ENCODE peak calls at places on chromosomes 12 and 14, in eight cellular contexts. One of them, this sample, is unnamed.

GRCh38 chr12:120538281-120539156 is 4.4 kb downstream of the RNF10 start:
- DNase-seq in A549: no peak
- DNase-seq in K562: peak
- DNase-seq in GM12878: no peak
- DNase-seq in H1: no peak
- DNase-seq in ovary: no peak
- DNase-seq in sigmoid colon: peak
- DNase-seq in transverse colon: peak
- DNase-seq in this sample: no peak

GRCh38 chr14:106802413-106803364 is 1276.3 kb downstream of the TMEM121 start:
- DNase-seq in sigmoid colon: no peak
- DNase-seq in ovary: no peak
- DNase-seq in transverse colon: peak
- DNase-seq in K562: no peak
- DNase-seq in A549: peak
- DNase-seq in GM12878: no peak
- DNase-seq in H1: no peak
- DNase-seq in this sample: no peak

GRCh38 chr14:71399057-71399487 is 491.8 kb downstream of the PCNX1 start:
- DNase-seq in GM12878: peak
- DNase-seq in K562: no peak
- DNase-seq in sigmoid colon: no peak
- DNase-seq in A549: no peak
- DNase-seq in transverse colon: no peak
- DNase-seq in ovary: no peak
- DNase-seq in H1: no peak
- DNase-seq in this sample: no peak

GRCh38 chr12:11814362-11814761 is 164.9 kb downstream of the ETV6 start:
- DNase-seq in H1: no peak
- DNase-seq in A549: no peak
- DNase-seq in ovary: no peak
- DNase-seq in transverse colon: no peak
- DNase-seq in K562: no peak
- DNase-seq in sigmoid colon: no peak
- DNase-seq in GM12878: no peak
- DNase-seq in this sample: no peak

GRCh38 chr14:70926187-70926830 is 19.1 kb downstream of the PCNX1 start:
- DNase-seq in ovary: no peak
- DNase-seq in H1: no peak
- DNase-seq in GM12878: no peak
- DNase-seq in transverse colon: no peak
- DNase-seq in sigmoid colon: no peak
- DNase-seq in K562: no peak
- DNase-seq in A549: no peak
- DNase-seq in this sample: no peak

GRCh38 chr12:67720383-67720856 is 71.9 kb downstream of the DYRK2 start:
- DNase-seq in GM12878: no peak
- DNase-seq in H1: no peak
- DNase-seq in transverse colon: no peak
- DNase-seq in ovary: no peak
- DNase-seq in K562: no peak
- DNase-seq in sigmoid colon: peak
- DNase-seq in A549: no peak
- DNase-seq in this sample: no peak

GRCh38 chr14:68623828-68624227 is 169.0 kb downstream of the ZFP36L1 start:
- DNase-seq in transverse colon: no peak
- DNase-seq in H1: no peak
- DNase-seq in sigmoid colon: no peak
- DNase-seq in K562: no peak
- DNase-seq in ovary: no peak
- DNase-seq in GM12878: no peak
- DNase-seq in A549: no peak
- DNase-seq in this sample: no peak

GRCh38 chr12:127107744-127108143 is 1159.2 kb upstream of the TMEM132C start:
- DNase-seq in ovary: no peak
- DNase-seq in GM12878: no peak
- DNase-seq in A549: no peak
- DNase-seq in H1: no peak
- DNase-seq in sigmoid colon: no peak
- DNase-seq in K562: no peak
- DNase-seq in transverse colon: no peak
- DNase-seq in this sample: no peak

GRCh38 chr14:90820958-90821357 is 4.7 kb upstream of the TTC7B start:
- DNase-seq in GM12878: no peak
- DNase-seq in sigmoid colon: no peak
- DNase-seq in H1: no peak
- DNase-seq in transverse colon: peak
- DNase-seq in K562: no peak
- DNase-seq in ovary: no peak
- DNase-seq in A549: no peak
- DNase-seq in this sample: no peak

GRCh38 chr12:92208613-92209121 is 63.0 kb upstream of the BTG1 start:
- DNase-seq in A549: peak
- DNase-seq in K562: no peak
- DNase-seq in transverse colon: no peak
- DNase-seq in GM12878: peak
- DNase-seq in H1: no peak
- DNase-seq in sigmoid colon: no peak
- DNase-seq in ovary: no peak
- DNase-seq in this sample: no peak

GRCh38 chr14:31893156-31893813 is 183.8 kb upstream of the ARHGAP5 start:
- DNase-seq in H1: no peak
- DNase-seq in K562: no peak
- DNase-seq in ovary: no peak
- DNase-seq in GM12878: no peak
- DNase-seq in sigmoid colon: no peak
- DNase-seq in A549: no peak
- DNase-seq in transverse colon: no peak
- DNase-seq in this sample: no peak

GRCh38 chr14:99195602-99196309 is 76.2 kb downstream of the BCL11B start:
- DNase-seq in GM12878: no peak
- DNase-seq in A549: no peak
- DNase-seq in transverse colon: no peak
- DNase-seq in K562: no peak
- DNase-seq in ovary: no peak
- DNase-seq in sigmoid colon: no peak
- DNase-seq in H1: no peak
- DNase-seq in this sample: no peak

GRCh38 chr14:53032838-53033390 is 82.1 kb upstream of the FERMT2 start:
- DNase-seq in transverse colon: no peak
- DNase-seq in GM12878: no peak
- DNase-seq in H1: no peak
- DNase-seq in sigmoid colon: no peak
- DNase-seq in K562: no peak
- DNase-seq in A549: no peak
- DNase-seq in ovary: no peak
- DNase-seq in this sample: no peak

GRCh38 chr12:124774462-124775167 is 89.0 kb downstream of the SCARB1 start:
- DNase-seq in GM12878: peak
- DNase-seq in H1: no peak
- DNase-seq in sigmoid colon: peak
- DNase-seq in ovary: peak
- DNase-seq in transverse colon: peak
- DNase-seq in A549: no peak
- DNase-seq in K562: no peak
- DNase-seq in this sample: no peak

GRCh38 chr12:59055204-59055839 is 135.0 kb upstream of the LRIG3 start:
- DNase-seq in A549: peak
- DNase-seq in GM12878: no peak
- DNase-seq in K562: no peak
- DNase-seq in transverse colon: no peak
- DNase-seq in sigmoid colon: no peak
- DNase-seq in H1: no peak
- DNase-seq in ovary: no peak
- DNase-seq in this sample: no peak

GRCh38 chr12:55060470-55060869 is 40.7 kb downstream of the NEUROD4 start:
- DNase-seq in A549: no peak
- DNase-seq in transverse colon: no peak
- DNase-seq in sigmoid colon: no peak
- DNase-seq in K562: peak
- DNase-seq in H1: no peak
- DNase-seq in GM12878: peak
- DNase-seq in ovary: no peak
- DNase-seq in this sample: no peak

DNA sequence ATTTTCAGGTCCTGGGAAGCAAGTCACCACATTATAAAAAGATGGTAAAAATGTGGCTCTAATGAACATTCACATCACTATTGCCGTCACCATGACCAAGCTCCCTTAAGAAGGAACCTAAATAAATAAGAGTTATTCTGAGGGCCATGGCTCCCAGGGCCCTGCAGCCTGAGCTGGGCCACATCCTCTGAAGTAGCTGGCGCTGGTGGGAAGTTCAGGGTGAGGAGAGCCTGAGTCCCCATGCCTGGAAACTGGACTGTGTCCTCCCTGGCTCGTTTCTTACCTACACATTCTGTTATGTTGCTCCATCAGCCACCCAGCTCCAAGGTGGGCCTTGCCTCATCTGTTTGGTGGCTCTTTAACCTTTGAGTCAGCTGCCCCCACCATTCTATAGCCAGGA is 42.5 kb downstream of the TSPAN11 start:
- DNase-seq in GM12878: no peak
- DNase-seq in transverse colon: no peak
- DNase-seq in ovary: no peak
- DNase-seq in K562: no peak
- DNase-seq in sigmoid colon: no peak
- DNase-seq in A549: no peak
- DNase-seq in H1: no peak
- DNase-seq in this sample: no peak
- TF ChIP-seq POLR2A in GM12878: no peak
- TF ChIP-seq POLR2A in transverse colon: no peak
- TF ChIP-seq POLR2A in ovary: no peak
- TF ChIP-seq POLR2A in K562: no peak
- TF ChIP-seq POLR2A in sigmoid colon: no peak
- TF ChIP-seq POLR2A in A549: no peak
- TF ChIP-seq POLR2A in H1: no peak
- TF ChIP-seq POLR2A in this sample: no peak

GRCh38 chr12:123398177-123398916 is 14.4 kb downstream of the KMT5A start:
- DNase-seq in ovary: peak
- DNase-seq in K562: no peak
- DNase-seq in H1: no peak
- DNase-seq in A549: no peak
- DNase-seq in transverse colon: peak
- DNase-seq in sigmoid colon: peak
- DNase-seq in GM12878: no peak
- DNase-seq in this sample: no peak
- TF ChIP-seq EP300 in ovary: no peak
- TF ChIP-seq EP300 in K562: no peak
- TF ChIP-seq EP300 in H1: no peak
- TF ChIP-seq EP300 in A549: no peak
- TF ChIP-seq EP300 in transverse colon: no peak
- TF ChIP-seq EP300 in sigmoid colon: no peak
- TF ChIP-seq EP300 in GM12878: no peak
- TF ChIP-seq EP300 in this sample: no peak

DNA sequence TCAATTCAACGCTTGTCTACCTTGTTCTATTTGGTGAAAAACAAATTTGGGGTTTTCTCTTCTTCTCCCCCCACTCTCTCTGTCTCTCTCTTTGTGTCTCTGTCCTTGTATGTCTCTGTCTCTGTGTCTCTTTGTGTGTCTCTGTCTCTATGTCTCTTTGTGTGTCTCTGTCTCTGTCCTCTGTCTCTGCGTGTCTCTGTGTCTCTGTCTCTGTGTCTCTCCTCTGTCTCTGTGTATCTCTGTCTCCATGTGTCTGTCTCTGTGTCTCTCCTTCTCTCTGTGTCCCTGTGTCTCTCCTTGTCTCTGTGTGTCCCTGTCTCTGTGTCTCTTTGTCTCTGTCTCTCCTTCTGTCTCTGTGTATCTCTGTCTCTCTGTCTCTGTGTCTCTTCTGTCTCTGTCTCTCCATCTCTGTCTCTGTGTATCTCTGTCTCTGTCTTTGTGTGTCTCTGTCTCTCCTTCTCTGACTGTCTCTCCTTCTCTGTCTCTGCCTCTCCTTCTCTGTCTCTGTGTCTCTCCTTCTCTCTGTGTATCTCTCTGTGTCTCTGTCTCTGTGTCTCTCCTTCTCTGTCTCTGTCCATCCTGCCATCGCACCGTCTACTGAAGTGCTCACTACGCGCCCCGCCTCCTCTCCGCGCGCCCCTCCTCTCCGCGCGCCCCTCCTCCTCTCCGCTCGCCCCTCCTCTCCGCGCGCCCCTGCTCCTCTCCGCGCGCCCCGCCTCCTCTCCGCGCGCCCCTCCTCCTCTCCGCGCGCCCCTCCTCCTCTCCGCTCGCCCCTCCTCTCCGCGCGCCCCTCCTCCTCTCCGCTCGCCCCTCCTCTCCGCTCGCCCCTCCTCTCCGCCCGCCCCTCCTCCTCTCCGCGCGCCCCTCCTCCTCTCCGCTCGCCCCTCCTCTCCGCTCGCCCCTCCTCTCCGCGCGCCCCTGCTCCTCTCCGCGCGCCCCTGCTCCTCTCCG is 12.8 kb downstream of the LRCOL1 start:
- DNase-seq in sigmoid colon: no peak
- DNase-seq in GM12878: no peak
- DNase-seq in ovary: no peak
- DNase-seq in A549: no peak
- DNase-seq in transverse colon: no peak
- DNase-seq in H1: no peak
- DNase-seq in K562: no peak
- DNase-seq in this sample: no peak
- H3K4me3 ChIP-seq in sigmoid colon: no peak
- H3K4me3 ChIP-seq in GM12878: peak
- H3K4me3 ChIP-seq in ovary: no peak
- H3K4me3 ChIP-seq in A549: peak
- H3K4me3 ChIP-seq in transverse colon: peak
- H3K4me3 ChIP-seq in H1: peak
- H3K4me3 ChIP-seq in K562: peak
- H3K4me3 ChIP-seq in this sample: peak

GRCh38 chr14:85532981-85533820 is 3.3 kb downstream of the FLRT2 start:
- DNase-seq in H1: no peak
- DNase-seq in ovary: peak
- DNase-seq in GM12878: no peak
- DNase-seq in K562: no peak
- DNase-seq in A549: peak
- DNase-seq in sigmoid colon: peak
- DNase-seq in transverse colon: no peak
- DNase-seq in this sample: peak
- TF ChIP-seq POLR2A in H1: peak
- TF ChIP-seq POLR2A in ovary: peak
- TF ChIP-seq POLR2A in GM12878: no peak
- TF ChIP-seq POLR2A in K562: no peak
- TF ChIP-seq POLR2A in A549: peak
- TF ChIP-seq POLR2A in sigmoid colon: no peak
- TF ChIP-seq POLR2A in transverse colon: no peak
- TF ChIP-seq POLR2A in this sample: no peak

DNA sequence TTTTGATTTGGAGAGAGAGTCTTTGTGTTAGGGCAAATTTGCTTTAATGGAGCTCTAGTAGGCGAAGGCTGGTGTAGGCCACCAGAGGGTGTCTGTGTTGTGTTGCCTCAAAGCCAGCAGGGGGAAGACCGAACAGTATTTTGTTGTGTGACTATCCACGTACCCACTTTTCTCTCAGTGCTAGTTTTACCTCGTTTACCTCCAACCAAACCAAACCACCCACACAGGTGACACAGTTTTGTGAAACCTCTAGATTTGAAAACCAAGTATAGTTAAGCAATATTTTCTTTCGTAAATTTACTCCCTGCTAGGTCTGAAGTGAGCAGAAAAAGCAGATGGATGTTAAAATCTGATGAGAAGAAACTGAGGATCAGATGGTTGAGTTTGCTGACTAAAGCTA is 36.3 kb upstream of the NPFF start:
- DNase-seq in transverse colon: peak
- DNase-seq in K562: peak
- DNase-seq in ovary: peak
- DNase-seq in A549: peak
- DNase-seq in GM12878: peak
- DNase-seq in H1: no peak
- DNase-seq in sigmoid colon: peak
- DNase-seq in this sample: peak
- TF ChIP-seq EP300 in transverse colon: no peak
- TF ChIP-seq EP300 in K562: no peak
- TF ChIP-seq EP300 in ovary: no peak
- TF ChIP-seq EP300 in A549: no peak
- TF ChIP-seq EP300 in GM12878: no peak
- TF ChIP-seq EP300 in H1: no peak
- TF ChIP-seq EP300 in sigmoid colon: no peak
- TF ChIP-seq EP300 in this sample: no peak

This sample was measured in suprapubic skin.